ENCODE peak calls at places on chromosomes 3 and 15, in six cellular contexts. S is A549, D is HepG2, A is GM12878, U is endothelial cell of umbilical vein, Q is K562. N is an unnamed sample.

GRCh38 chr15:65629548-65629947 is 7.8 kb downstream of the SLC24A1 start:
- DNase-seq in S (no peak), Q (no peak), A (no peak), U (no peak), D (peak), N (no peak)

GRCh38 chr3:181727122-181728036 is 15.7 kb downstream of the SOX2 start:
- DNase-seq in U (no peak), Q (no peak), D (no peak), A (no peak), S (no peak), N (no peak)

GRCh38 chr15:96337354-96337990 is 7.0 kb downstream of the NR2F2 start:
- DNase-seq in Q (peak), D (peak), U (peak), S (no peak), A (no peak), N (no peak)

GRCh38 chr3:150545419-150546225 is 674 bp downstream of the SERP1 start:
- DNase-seq in S (peak), U (peak), Q (peak), A (no peak), D (peak), N (peak)

GRCh38 chr3:159583662-159584061 is 405.0 kb upstream of the IL12A start:
- DNase-seq in D (no peak), Q (no peak), A (no peak), U (no peak), S (no peak), N (no peak)

GRCh38 chr3:127156651-127157050 is 36.3 kb upstream of the PRR23E start:
- DNase-seq in U (no peak), S (no peak), A (no peak), D (no peak), Q (no peak), N (no peak)

GRCh38 chr3:152331018-152331541 is 62.4 kb downstream of the MBNL1 start:
- DNase-seq in U (peak), A (no peak), D (peak), Q (peak), S (peak), N (no peak)

GRCh38 chr3:47527952-47528718 is 14.6 kb upstream of the ELP6 start:
- DNase-seq in S (no peak), U (no peak), D (no peak), Q (no peak), A (no peak), N (no peak)

GRCh38 chr3:1908651-1909445 is 189.8 kb upstream of the CNTN4 start:
- DNase-seq in S (no peak), D (no peak), A (no peak), U (no peak), Q (no peak), N (no peak)

GRCh38 chr3:62084558-62084957 is 288.8 kb downstream of the FEZF2 start:
- DNase-seq in U (peak), S (no peak), A (no peak), Q (no peak), D (no peak), N (no peak)

GRCh38 chr3:183085634-183086390 is 13.5 kb downstream of the MCCC1 start:
- DNase-seq in S (peak), U (no peak), Q (peak), A (no peak), D (no peak), N (peak)

GRCh38 chr3:127791221-127791913 is 30.9 kb downstream of the MGLL start:
- DNase-seq in D (no peak), A (peak), Q (peak), S (peak), U (no peak), N (peak)

GRCh38 chr3:126549861-126550487 is 8.8 kb downstream of the C3orf22 start:
- DNase-seq in A (no peak), D (no peak), Q (no peak), U (no peak), S (no peak), N (no peak)

GRCh38 chr3:19739504-19739903 is 194.5 kb downstream of the EFHB start:
- DNase-seq in Q (no peak), D (no peak), S (no peak), A (no peak), U (no peak), N (no peak)

GRCh38 chr3:112087746-112088145 is 1.6 kb downstream of the C3orf52 start:
- DNase-seq in U (no peak), A (no peak), S (no peak), Q (no peak), D (no peak), N (no peak)

GRCh38 chr3:182979719-182980191 is 583 bp downstream of the DCUN1D1 start:
- DNase-seq in D (peak), Q (peak), A (no peak), S (peak), U (peak), N (peak)

GRCh38 chr3:123789760-123790159 is 94.4 kb downstream of the MYLK start:
- DNase-seq in D (no peak), U (no peak), Q (no peak), A (no peak), S (no peak), N (no peak)

GRCh38 chr3:185856652-185857051 is 31.8 kb upstream of the IGF2BP2 start:
- DNase-seq in S (no peak), A (no peak), U (no peak), D (no peak), Q (no peak), N (no peak)

GRCh38 chr3:37907371-37907770 is 45.7 kb downstream of the CTDSPL start:
- DNase-seq in S (no peak), A (no peak), U (no peak), Q (no peak), D (no peak), N (no peak)

GRCh38 chr3:183116051-183116614 is 16.8 kb upstream of the MCCC1 start:
- DNase-seq in D (peak), S (peak), Q (peak), A (no peak), U (peak), N (peak)

GRCh38 chr15:46344906-46345305 is 710.1 kb downstream of the SQOR start:
- DNase-seq in D (no peak), S (no peak), U (no peak), Q (no peak), A (no peak), N (no peak)

GRCh38 chr3:167732313-167733065 is 2.2 kb downstream of the PDCD10 start:
- DNase-seq in Q (peak), D (no peak), A (no peak), S (no peak), U (no peak), N (no peak)

GRCh38 chr3:64049136-64049535 is 25.8 kb upstream of the PSMD6 start:
- DNase-seq in D (no peak), Q (no peak), S (peak), U (peak), A (no peak), N (no peak)

GRCh38 chr3:184953396-184953795 is 141.4 kb downstream of the VPS8 start:
- DNase-seq in U (no peak), Q (peak), D (no peak), S (no peak), A (no peak), N (peak)

GRCh38 chr3:5304188-5304587 is 116.7 kb downstream of the EDEM1 start:
- DNase-seq in S (no peak), D (no peak), A (no peak), Q (no peak), U (no peak), N (no peak)

GRCh38 chr15:85615930-85616329 is 178.8 kb downstream of the KLHL25 start:
- DNase-seq in A (no peak), U (peak), Q (peak), D (peak), S (peak), N (peak)

GRCh38 chr3:16066975-16067374 is 107.5 kb upstream of the GALNT15 start:
- DNase-seq in S (peak), Q (no peak), D (no peak), A (no peak), U (no peak), N (no peak)

GRCh38 chr3:195591220-195591619 is 7.5 kb upstream of the APOD start:
- DNase-seq in U (no peak), Q (no peak), S (no peak), A (no peak), D (no peak), N (no peak)

GRCh38 chr3:50266808-50267207 is 2.1 kb upstream of the SEMA3B start:
- DNase-seq in Q (no peak), D (no peak), S (no peak), A (no peak), U (no peak), N (no peak)
- H3K4me3 ChIP-seq in Q (no peak), D (no peak), S (no peak), A (no peak), U (no peak), N (no peak)

GRCh38 chr3:142072851-142073250 is 76.5 kb downstream of the TFDP2 start:
- DNase-seq in U (no peak), D (no peak), S (no peak), A (no peak), Q (no peak), N (no peak)
- TF ChIP-seq MYC in U (no peak), D (no peak), S (no peak), A (no peak), Q (no peak), N (no peak)

DNA sequence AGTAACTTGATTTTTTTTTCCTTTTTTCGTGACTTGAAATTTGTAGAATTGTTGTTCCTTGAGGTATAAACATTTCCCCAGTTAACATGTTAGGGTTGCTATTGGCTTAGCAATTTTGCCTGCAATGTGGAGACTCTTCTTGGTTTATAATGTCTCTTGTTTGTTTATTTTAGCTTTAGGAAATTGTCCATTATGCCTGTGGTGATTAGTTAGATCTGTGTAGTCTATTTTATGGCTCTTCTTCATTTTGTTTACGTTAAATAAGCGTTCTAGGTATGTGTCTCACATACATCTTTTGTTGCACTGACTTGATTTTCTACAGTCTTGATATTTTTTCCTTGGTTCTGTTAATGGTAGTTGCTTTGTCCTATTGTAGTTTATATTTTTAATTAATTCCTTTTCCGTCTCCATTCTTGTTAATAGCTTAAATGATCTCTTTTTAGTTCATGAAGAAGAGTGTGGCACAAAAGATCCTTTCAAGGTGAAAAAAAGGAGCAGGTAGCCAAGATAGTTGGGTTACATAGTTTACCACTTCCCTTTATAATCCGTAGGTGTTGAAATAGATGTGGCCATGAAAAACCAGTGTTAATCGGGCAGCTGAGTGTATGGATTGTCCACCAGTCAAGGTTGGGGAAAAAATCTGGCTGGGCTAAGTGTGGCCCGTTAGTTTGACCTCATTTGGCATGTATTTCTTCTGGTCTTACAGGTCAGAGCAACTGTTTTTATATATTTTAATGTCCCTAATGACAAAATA is 12.1 kb downstream of the IQGAP1 start:
- DNase-seq in S (no peak), A (no peak), D (peak), Q (no peak), U (no peak), N (peak)
- H3K4me3 ChIP-seq in S (peak), A (peak), D (peak), Q (no peak), U (no peak), N (peak)

DNA sequence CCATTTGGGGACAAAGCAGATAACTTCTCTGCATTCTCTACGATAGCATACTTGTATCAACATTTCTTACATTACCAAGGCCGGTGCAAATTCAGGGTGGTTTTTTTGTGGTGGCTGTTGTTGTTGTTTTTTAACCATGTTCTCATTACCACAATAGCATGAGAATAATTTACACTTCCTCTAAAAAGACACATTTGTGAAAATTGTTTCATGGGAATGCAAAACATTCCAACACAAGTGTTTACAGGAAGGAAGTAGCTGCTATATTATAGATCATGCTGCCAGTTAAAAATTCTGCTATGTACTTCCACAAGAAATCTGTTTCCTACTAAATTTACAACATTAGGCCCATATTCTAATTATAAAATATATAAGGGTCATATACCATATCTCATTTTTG is 60.3 kb downstream of the UACA start:
- DNase-seq in Q (no peak), S (no peak), A (no peak), D (no peak), U (peak), N (no peak)
- TF ChIP-seq MYC in Q (no peak), S (no peak), A (no peak), D (no peak), U (no peak), N (no peak)

DNA sequence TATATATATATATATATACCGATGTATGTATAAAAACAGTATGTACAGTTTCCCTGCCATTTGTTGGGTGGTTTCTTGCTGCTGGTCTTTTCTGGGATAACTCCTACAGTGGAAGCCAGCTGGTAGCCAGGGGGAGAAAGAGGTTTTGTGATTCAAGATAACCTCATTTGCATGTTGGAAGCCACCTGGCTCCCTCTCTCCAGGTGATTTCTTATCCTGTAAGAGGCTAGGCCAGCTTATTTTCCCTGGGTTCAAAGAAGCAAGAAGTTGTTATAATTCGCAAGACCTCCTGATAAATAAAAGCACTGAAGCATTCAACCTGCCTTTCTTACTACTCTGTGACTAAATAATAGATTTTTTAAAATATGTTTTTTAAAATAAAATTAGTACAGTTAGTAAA is 443.3 kb downstream of the VGLL3 start:
- DNase-seq in S (no peak), U (no peak), Q (no peak), D (no peak), A (no peak), N (no peak)
- H3K4me3 ChIP-seq in S (no peak), U (no peak), Q (no peak), D (no peak), A (no peak), N (no peak)

GRCh38 chr3:105387122-105387751 is 20.5 kb downstream of the ALCAM start:
- DNase-seq in D (peak), S (peak), Q (no peak), A (no peak), U (no peak), N (no peak)
- TF ChIP-seq MYC in D (no peak), S (no peak), Q (no peak), A (no peak), U (no peak), N (no peak)

N was measured in NB4.